ENCODE peak calls at places on chromosomes 5 and 9, in six cellular contexts. One of them, this sample, is unnamed.

GRCh38 chr9:14389146-14389545 is 75.2 kb upstream of the NFIB start:
- DNase-seq in uterus: no peak
- DNase-seq in iPS DF 6.9: no peak
- DNase-seq in left cardiac atrium: no peak
- DNase-seq in AG20443: no peak
- DNase-seq in stimulated activated CD8-positive, alpha-beta memory T cell treated with anti-CD3 and anti-CD28 coated beads, Interleukin-15, amount 100 ng/mL, for 1 hour: no peak
- DNase-seq in this sample: no peak

GRCh38 chr9:70135176-70135575 is 91.5 kb downstream of the MAMDC2 start:
- DNase-seq in uterus: no peak
- DNase-seq in stimulated activated CD8-positive, alpha-beta memory T cell treated with anti-CD3 and anti-CD28 coated beads, Interleukin-15, amount 100 ng/mL, for 1 hour: no peak
- DNase-seq in left cardiac atrium: no peak
- DNase-seq in AG20443: no peak
- DNase-seq in iPS DF 6.9: no peak
- DNase-seq in this sample: no peak

GRCh38 chr5:146520731-146521130 is 4.7 kb upstream of the GPR151 start:
- DNase-seq in stimulated activated CD8-positive, alpha-beta memory T cell treated with anti-CD3 and anti-CD28 coated beads, Interleukin-15, amount 100 ng/mL, for 1 hour: no peak
- DNase-seq in left cardiac atrium: no peak
- DNase-seq in iPS DF 6.9: no peak
- DNase-seq in uterus: no peak
- DNase-seq in AG20443: no peak
- DNase-seq in this sample: no peak

GRCh38 chr9:78900500-78900899 is 603.6 kb downstream of the PSAT1 start:
- DNase-seq in uterus: no peak
- DNase-seq in stimulated activated CD8-positive, alpha-beta memory T cell treated with anti-CD3 and anti-CD28 coated beads, Interleukin-15, amount 100 ng/mL, for 1 hour: no peak
- DNase-seq in iPS DF 6.9: no peak
- DNase-seq in AG20443: no peak
- DNase-seq in left cardiac atrium: no peak
- DNase-seq in this sample: no peak

GRCh38 chr9:137461663-137462395 is 2.7 kb upstream of the NSMF start:
- DNase-seq in AG20443: no peak
- DNase-seq in uterus: peak
- DNase-seq in iPS DF 6.9: no peak
- DNase-seq in stimulated activated CD8-positive, alpha-beta memory T cell treated with anti-CD3 and anti-CD28 coated beads, Interleukin-15, amount 100 ng/mL, for 1 hour: peak
- DNase-seq in left cardiac atrium: peak
- DNase-seq in this sample: peak

GRCh38 chr5:159175547-159175946 is 33.8 kb downstream of the RNF145 start:
- DNase-seq in AG20443: no peak
- DNase-seq in stimulated activated CD8-positive, alpha-beta memory T cell treated with anti-CD3 and anti-CD28 coated beads, Interleukin-15, amount 100 ng/mL, for 1 hour: no peak
- DNase-seq in iPS DF 6.9: no peak
- DNase-seq in uterus: no peak
- DNase-seq in left cardiac atrium: no peak
- DNase-seq in this sample: no peak

GRCh38 chr5:113487779-113488644 is at the start of gene MCC:
- DNase-seq in AG20443: peak
- DNase-seq in stimulated activated CD8-positive, alpha-beta memory T cell treated with anti-CD3 and anti-CD28 coated beads, Interleukin-15, amount 100 ng/mL, for 1 hour: no peak
- DNase-seq in iPS DF 6.9: peak
- DNase-seq in uterus: peak
- DNase-seq in left cardiac atrium: peak
- DNase-seq in this sample: peak

GRCh38 chr9:129570450-129571297 is 50.2 kb downstream of the C9orf50 start:
- DNase-seq in iPS DF 6.9: no peak
- DNase-seq in stimulated activated CD8-positive, alpha-beta memory T cell treated with anti-CD3 and anti-CD28 coated beads, Interleukin-15, amount 100 ng/mL, for 1 hour: no peak
- DNase-seq in uterus: peak
- DNase-seq in left cardiac atrium: peak
- DNase-seq in AG20443: peak
- DNase-seq in this sample: peak

GRCh38 chr5:38069360-38069759 is 189.0 kb upstream of the EGFLAM start:
- DNase-seq in iPS DF 6.9: no peak
- DNase-seq in left cardiac atrium: no peak
- DNase-seq in uterus: no peak
- DNase-seq in stimulated activated CD8-positive, alpha-beta memory T cell treated with anti-CD3 and anti-CD28 coated beads, Interleukin-15, amount 100 ng/mL, for 1 hour: no peak
- DNase-seq in AG20443: no peak
- DNase-seq in this sample: no peak

GRCh38 chr5:140221697-140222223 is 46.8 kb downstream of the CYSTM1 start:
- DNase-seq in iPS DF 6.9: no peak
- DNase-seq in uterus: no peak
- DNase-seq in AG20443: peak
- DNase-seq in left cardiac atrium: no peak
- DNase-seq in stimulated activated CD8-positive, alpha-beta memory T cell treated with anti-CD3 and anti-CD28 coated beads, Interleukin-15, amount 100 ng/mL, for 1 hour: no peak
- DNase-seq in this sample: no peak

GRCh38 chr5:64811050-64811640 is 42.4 kb downstream of the CWC27 start:
- DNase-seq in left cardiac atrium: no peak
- DNase-seq in AG20443: peak
- DNase-seq in stimulated activated CD8-positive, alpha-beta memory T cell treated with anti-CD3 and anti-CD28 coated beads, Interleukin-15, amount 100 ng/mL, for 1 hour: no peak
- DNase-seq in uterus: no peak
- DNase-seq in iPS DF 6.9: peak
- DNase-seq in this sample: no peak

GRCh38 chr5:131218392-131218791 is 45.5 kb upstream of the CDC42SE2 start:
- DNase-seq in iPS DF 6.9: no peak
- DNase-seq in AG20443: no peak
- DNase-seq in uterus: no peak
- DNase-seq in stimulated activated CD8-positive, alpha-beta memory T cell treated with anti-CD3 and anti-CD28 coated beads, Interleukin-15, amount 100 ng/mL, for 1 hour: no peak
- DNase-seq in left cardiac atrium: no peak
- DNase-seq in this sample: no peak

GRCh38 chr5:55629790-55630189 is 82.3 kb downstream of the SLC38A9 start:
- DNase-seq in AG20443: no peak
- DNase-seq in stimulated activated CD8-positive, alpha-beta memory T cell treated with anti-CD3 and anti-CD28 coated beads, Interleukin-15, amount 100 ng/mL, for 1 hour: no peak
- DNase-seq in iPS DF 6.9: no peak
- DNase-seq in uterus: no peak
- DNase-seq in left cardiac atrium: no peak
- DNase-seq in this sample: no peak

GRCh38 chr5:158599132-158599531 is 500.6 kb downstream of the EBF1 start:
- DNase-seq in uterus: no peak
- DNase-seq in AG20443: peak
- DNase-seq in iPS DF 6.9: no peak
- DNase-seq in left cardiac atrium: no peak
- DNase-seq in stimulated activated CD8-positive, alpha-beta memory T cell treated with anti-CD3 and anti-CD28 coated beads, Interleukin-15, amount 100 ng/mL, for 1 hour: no peak
- DNase-seq in this sample: no peak

GRCh38 chr9:133738039-133738805 is at the start of gene SARDH:
- DNase-seq in stimulated activated CD8-positive, alpha-beta memory T cell treated with anti-CD3 and anti-CD28 coated beads, Interleukin-15, amount 100 ng/mL, for 1 hour: no peak
- DNase-seq in left cardiac atrium: peak
- DNase-seq in AG20443: peak
- DNase-seq in uterus: peak
- DNase-seq in iPS DF 6.9: no peak
- DNase-seq in this sample: peak

GRCh38 chr9:91047993-91048607 is 246.5 kb downstream of the SYK start:
- DNase-seq in AG20443: peak
- DNase-seq in iPS DF 6.9: no peak
- DNase-seq in left cardiac atrium: no peak
- DNase-seq in stimulated activated CD8-positive, alpha-beta memory T cell treated with anti-CD3 and anti-CD28 coated beads, Interleukin-15, amount 100 ng/mL, for 1 hour: no peak
- DNase-seq in uterus: peak
- DNase-seq in this sample: no peak

GRCh38 chr9:7266911-7267555 is 509.3 kb downstream of the KDM4C start:
- DNase-seq in uterus: no peak
- DNase-seq in left cardiac atrium: no peak
- DNase-seq in AG20443: no peak
- DNase-seq in stimulated activated CD8-positive, alpha-beta memory T cell treated with anti-CD3 and anti-CD28 coated beads, Interleukin-15, amount 100 ng/mL, for 1 hour: no peak
- DNase-seq in iPS DF 6.9: no peak
- DNase-seq in this sample: no peak

GRCh38 chr9:105681724-105682123 is 12.6 kb upstream of the TMEM38B start:
- DNase-seq in left cardiac atrium: no peak
- DNase-seq in iPS DF 6.9: no peak
- DNase-seq in uterus: no peak
- DNase-seq in stimulated activated CD8-positive, alpha-beta memory T cell treated with anti-CD3 and anti-CD28 coated beads, Interleukin-15, amount 100 ng/mL, for 1 hour: no peak
- DNase-seq in AG20443: peak
- DNase-seq in this sample: no peak

GRCh38 chr5:74934949-74935751 is 69.0 kb upstream of the FAM169A start:
- DNase-seq in stimulated activated CD8-positive, alpha-beta memory T cell treated with anti-CD3 and anti-CD28 coated beads, Interleukin-15, amount 100 ng/mL, for 1 hour: no peak
- DNase-seq in iPS DF 6.9: no peak
- DNase-seq in uterus: no peak
- DNase-seq in left cardiac atrium: no peak
- DNase-seq in AG20443: peak
- DNase-seq in this sample: no peak

GRCh38 chr9:126371007-126371870 is 44.6 kb downstream of the MVB12B start:
- DNase-seq in AG20443: no peak
- DNase-seq in iPS DF 6.9: no peak
- DNase-seq in left cardiac atrium: no peak
- DNase-seq in uterus: no peak
- DNase-seq in stimulated activated CD8-positive, alpha-beta memory T cell treated with anti-CD3 and anti-CD28 coated beads, Interleukin-15, amount 100 ng/mL, for 1 hour: no peak
- DNase-seq in this sample: no peak

GRCh38 chr5:7849531-7850240 is 1.2 kb downstream of the CFAP90 start:
- DNase-seq in AG20443: no peak
- DNase-seq in iPS DF 6.9: peak
- DNase-seq in left cardiac atrium: no peak
- DNase-seq in stimulated activated CD8-positive, alpha-beta memory T cell treated with anti-CD3 and anti-CD28 coated beads, Interleukin-15, amount 100 ng/mL, for 1 hour: no peak
- DNase-seq in uterus: no peak
- DNase-seq in this sample: no peak

GRCh38 chr9:17658237-17658636 is 79.4 kb downstream of the SH3GL2 start:
- DNase-seq in left cardiac atrium: no peak
- DNase-seq in AG20443: no peak
- DNase-seq in uterus: no peak
- DNase-seq in iPS DF 6.9: no peak
- DNase-seq in stimulated activated CD8-positive, alpha-beta memory T cell treated with anti-CD3 and anti-CD28 coated beads, Interleukin-15, amount 100 ng/mL, for 1 hour: no peak
- DNase-seq in this sample: no peak

GRCh38 chr9:88387733-88388202 is 476 bp upstream of the SPIN1 start:
- DNase-seq in stimulated activated CD8-positive, alpha-beta memory T cell treated with anti-CD3 and anti-CD28 coated beads, Interleukin-15, amount 100 ng/mL, for 1 hour: no peak
- DNase-seq in iPS DF 6.9: no peak
- DNase-seq in uterus: peak
- DNase-seq in left cardiac atrium: peak
- DNase-seq in AG20443: peak
- DNase-seq in this sample: no peak

GRCh38 chr9:135146766-135147472 is 59.5 kb downstream of the OLFM1 start:
- DNase-seq in stimulated activated CD8-positive, alpha-beta memory T cell treated with anti-CD3 and anti-CD28 coated beads, Interleukin-15, amount 100 ng/mL, for 1 hour: no peak
- DNase-seq in left cardiac atrium: no peak
- DNase-seq in uterus: no peak
- DNase-seq in iPS DF 6.9: no peak
- DNase-seq in AG20443: no peak
- DNase-seq in this sample: no peak

GRCh38 chr9:91034521-91034920 is 232.9 kb downstream of the SYK start:
- DNase-seq in uterus: peak
- DNase-seq in stimulated activated CD8-positive, alpha-beta memory T cell treated with anti-CD3 and anti-CD28 coated beads, Interleukin-15, amount 100 ng/mL, for 1 hour: no peak
- DNase-seq in AG20443: no peak
- DNase-seq in iPS DF 6.9: no peak
- DNase-seq in left cardiac atrium: no peak
- DNase-seq in this sample: no peak

GRCh38 chr9:115058684-115059315 is 59.2 kb downstream of the TNC start:
- DNase-seq in AG20443: peak
- DNase-seq in stimulated activated CD8-positive, alpha-beta memory T cell treated with anti-CD3 and anti-CD28 coated beads, Interleukin-15, amount 100 ng/mL, for 1 hour: no peak
- DNase-seq in left cardiac atrium: no peak
- DNase-seq in iPS DF 6.9: no peak
- DNase-seq in uterus: no peak
- DNase-seq in this sample: no peak

GRCh38 chr5:71939452-71939932 is 167.8 kb upstream of the MAP1B start:
- DNase-seq in iPS DF 6.9: no peak
- DNase-seq in AG20443: no peak
- DNase-seq in stimulated activated CD8-positive, alpha-beta memory T cell treated with anti-CD3 and anti-CD28 coated beads, Interleukin-15, amount 100 ng/mL, for 1 hour: no peak
- DNase-seq in left cardiac atrium: no peak
- DNase-seq in uterus: no peak
- DNase-seq in this sample: no peak

GRCh38 chr9:111013250-111013649 is 25.0 kb downstream of the LPAR1 start:
- DNase-seq in stimulated activated CD8-positive, alpha-beta memory T cell treated with anti-CD3 and anti-CD28 coated beads, Interleukin-15, amount 100 ng/mL, for 1 hour: no peak
- DNase-seq in iPS DF 6.9: no peak
- DNase-seq in uterus: no peak
- DNase-seq in left cardiac atrium: no peak
- DNase-seq in AG20443: no peak
- DNase-seq in this sample: no peak

GRCh38 chr5:141734501-141735231 is 52.6 kb upstream of the ARAP3 start:
- DNase-seq in AG20443: peak
- DNase-seq in iPS DF 6.9: no peak
- DNase-seq in uterus: peak
- DNase-seq in stimulated activated CD8-positive, alpha-beta memory T cell treated with anti-CD3 and anti-CD28 coated beads, Interleukin-15, amount 100 ng/mL, for 1 hour: no peak
- DNase-seq in left cardiac atrium: peak
- DNase-seq in this sample: no peak

GRCh38 chr9:16133556-16134227 is 580.8 kb downstream of the CCDC171 start:
- DNase-seq in uterus: no peak
- DNase-seq in iPS DF 6.9: peak
- DNase-seq in AG20443: peak
- DNase-seq in left cardiac atrium: peak
- DNase-seq in stimulated activated CD8-positive, alpha-beta memory T cell treated with anti-CD3 and anti-CD28 coated beads, Interleukin-15, amount 100 ng/mL, for 1 hour: no peak
- DNase-seq in this sample: no peak

GRCh38 chr9:965497-965896 is 11.0 kb upstream of the DMRT3 start:
- DNase-seq in uterus: no peak
- DNase-seq in AG20443: no peak
- DNase-seq in iPS DF 6.9: no peak
- DNase-seq in left cardiac atrium: no peak
- DNase-seq in stimulated activated CD8-positive, alpha-beta memory T cell treated with anti-CD3 and anti-CD28 coated beads, Interleukin-15, amount 100 ng/mL, for 1 hour: no peak
- DNase-seq in this sample: no peak

GRCh38 chr9:122366074-122366672 is 4.7 kb upstream of the PTGS1 start:
- DNase-seq in left cardiac atrium: peak
- DNase-seq in stimulated activated CD8-positive, alpha-beta memory T cell treated with anti-CD3 and anti-CD28 coated beads, Interleukin-15, amount 100 ng/mL, for 1 hour: no peak
- DNase-seq in AG20443: no peak
- DNase-seq in uterus: no peak
- DNase-seq in iPS DF 6.9: no peak
- DNase-seq in this sample: no peak

This sample was measured in H1.